ENCODE peak calls at places on chromosomes 12 and 14, in seven cellular contexts. S, C, D, Y, P, Z and B are unnamed samples.

GRCh38 chr12:57227315-57228115 is 2.0 kb upstream of the SHMT2 start:
- DNase-seq in S (no peak), C (no peak), D (no peak), Y (no peak), P (no peak), Z (no peak), B (no peak)

GRCh38 chr12:110917467-110917866 is 2.9 kb downstream of the MYL2 start:
- DNase-seq in S (no peak), C (no peak), D (peak), Y (no peak), P (no peak), Z (no peak), B (no peak)

GRCh38 chr14:51262868-51263267 is 22.8 kb downstream of the TMX1 start:
- DNase-seq in S (no peak), C (no peak), D (no peak), Y (no peak), P (no peak), Z (no peak), B (no peak)

GRCh38 chr12:49664591-49665146 is 41.3 kb downstream of the PRPF40B start:
- DNase-seq in S (no peak), C (no peak), D (no peak), Y (no peak), P (no peak), Z (no peak), B (no peak)

GRCh38 chr14:77988966-77989365 is 181.2 kb upstream of the NRXN3 start:
- DNase-seq in S (no peak), C (no peak), D (peak), Y (no peak), P (no peak), Z (no peak), B (peak)

GRCh38 chr14:91159906-91160305 is 46.0 kb downstream of the DGLUCY start:
- DNase-seq in S (no peak), C (no peak), D (no peak), Y (no peak), P (no peak), Z (no peak), B (no peak)

GRCh38 chr12:105562727-105563072 is 232.2 kb downstream of the C12orf75 start:
- DNase-seq in S (no peak), C (no peak), D (peak), Y (no peak), P (no peak), Z (no peak), B (no peak)

GRCh38 chr14:100149789-100150611 is 9.4 kb downstream of the DEGS2 start:
- DNase-seq in S (no peak), C (no peak), D (no peak), Y (peak), P (no peak), Z (peak), B (no peak)

GRCh38 chr12:47604474-47604873 is 101.4 kb downstream of the RPAP3 start:
- DNase-seq in S (no peak), C (no peak), D (no peak), Y (no peak), P (no peak), Z (no peak), B (no peak)

GRCh38 chr12:131734336-131735152 is 23.7 kb downstream of the SFSWAP start:
- DNase-seq in S (no peak), C (no peak), D (no peak), Y (no peak), P (peak), Z (peak), B (no peak)

GRCh38 chr12:6536894-6537579 is 2.7 kb downstream of the GAPDH start:
- DNase-seq in S (no peak), C (no peak), D (peak), Y (no peak), P (no peak), Z (no peak), B (no peak)

GRCh38 chr14:72755766-72756165 is 138.1 kb downstream of the DPF3 start:
- DNase-seq in S (no peak), C (no peak), D (no peak), Y (peak), P (no peak), Z (no peak), B (no peak)

GRCh38 chr12:112149596-112149995 is 24.2 kb downstream of the TRAFD1 start:
- DNase-seq in S (no peak), C (no peak), D (no peak), Y (peak), P (no peak), Z (peak), B (no peak)

GRCh38 chr14:99779751-99780150 is 13.5 kb upstream of the EML1 start:
- DNase-seq in S (no peak), C (no peak), D (peak), Y (no peak), P (no peak), Z (no peak), B (no peak)

GRCh38 chr14:58430156-58430555 is 2.6 kb downstream of the KIAA0586 start:
- DNase-seq in S (no peak), C (no peak), D (no peak), Y (no peak), P (no peak), Z (no peak), B (no peak)

GRCh38 chr14:54787263-54787662 is 115.4 kb downstream of the GCH1 start:
- DNase-seq in S (no peak), C (no peak), D (no peak), Y (no peak), P (no peak), Z (no peak), B (no peak)

GRCh38 chr12:123621101-123621500 is 12.4 kb downstream of the EIF2B1 start:
- DNase-seq in S (no peak), C (no peak), D (no peak), Y (no peak), P (no peak), Z (no peak), B (no peak)

GRCh38 chr14:79404874-79405273 is 806.4 kb downstream of the DIO2 start:
- DNase-seq in S (no peak), C (no peak), D (no peak), Y (no peak), P (no peak), Z (no peak), B (no peak)

GRCh38 chr12:43776498-43776897 is 17.7 kb downstream of the IRAK4 start:
- DNase-seq in S (no peak), C (no peak), D (peak), Y (no peak), P (no peak), Z (no peak), B (no peak)

GRCh38 chr12:124909831-124910560 is 4.5 kb downstream of the UBC start:
- DNase-seq in S (no peak), C (no peak), D (peak), Y (no peak), P (no peak), Z (no peak), B (no peak)

GRCh38 chr14:100838493-100839440 is 12.8 kb downstream of the MEG3 start:
- DNase-seq in S (no peak), C (peak), D (no peak), Y (no peak), P (no peak), Z (no peak), B (no peak)

GRCh38 chr12:94644622-94645021 is 5.7 kb downstream of the TMCC3 start:
- DNase-seq in S (no peak), C (no peak), D (no peak), Y (no peak), P (no peak), Z (no peak), B (peak)

GRCh38 chr12:58081488-58081887 is 140.1 kb downstream of the ATP23 start:
- DNase-seq in S (no peak), C (no peak), D (no peak), Y (no peak), P (no peak), Z (no peak), B (no peak)

GRCh38 chr12:128823216-128823915 is 392 bp downstream of the SLC15A4 start:
- DNase-seq in S (no peak), C (no peak), D (no peak), Y (peak), P (no peak), Z (peak), B (no peak)

GRCh38 chr12:9064201-9064814 is 51.4 kb downstream of the A2M start:
- DNase-seq in S (peak), C (peak), D (peak), Y (peak), P (peak), Z (peak), B (peak)

GRCh38 chr14:90114554-90114953 is 52.8 kb downstream of the KCNK13 start:
- DNase-seq in S (no peak), C (no peak), D (peak), Y (no peak), P (no peak), Z (no peak), B (no peak)

GRCh38 chr12:95838125-95838524 is 20.6 kb upstream of the SNRPF start:
- DNase-seq in S (no peak), C (no peak), D (peak), Y (peak), P (no peak), Z (no peak), B (no peak)

GRCh38 chr14:31207287-31207745 is 277 bp downstream of the HECTD1 start:
- DNase-seq in S (no peak), C (no peak), D (no peak), Y (no peak), P (peak), Z (no peak), B (peak)

GRCh38 chr14:70827366-70828151 is 18.2 kb upstream of the MAP3K9 start:
- DNase-seq in S (no peak), C (no peak), D (no peak), Y (no peak), P (no peak), Z (no peak), B (no peak)

GRCh38 chr12:9214536-9214935 is 6.3 kb upstream of the PZP start:
- DNase-seq in S (no peak), C (no peak), D (no peak), Y (no peak), P (no peak), Z (no peak), B (no peak)

GRCh38 chr12:114408415-114408814 is 2.5 kb upstream of the TBX5 start:
- DNase-seq in S (no peak), C (no peak), D (no peak), Y (no peak), P (no peak), Z (no peak), B (no peak)
- H3K4me3 ChIP-seq in S (no peak), C (no peak), D (no peak), Y (peak), P (peak), Z (peak), B (no peak)

DNA sequence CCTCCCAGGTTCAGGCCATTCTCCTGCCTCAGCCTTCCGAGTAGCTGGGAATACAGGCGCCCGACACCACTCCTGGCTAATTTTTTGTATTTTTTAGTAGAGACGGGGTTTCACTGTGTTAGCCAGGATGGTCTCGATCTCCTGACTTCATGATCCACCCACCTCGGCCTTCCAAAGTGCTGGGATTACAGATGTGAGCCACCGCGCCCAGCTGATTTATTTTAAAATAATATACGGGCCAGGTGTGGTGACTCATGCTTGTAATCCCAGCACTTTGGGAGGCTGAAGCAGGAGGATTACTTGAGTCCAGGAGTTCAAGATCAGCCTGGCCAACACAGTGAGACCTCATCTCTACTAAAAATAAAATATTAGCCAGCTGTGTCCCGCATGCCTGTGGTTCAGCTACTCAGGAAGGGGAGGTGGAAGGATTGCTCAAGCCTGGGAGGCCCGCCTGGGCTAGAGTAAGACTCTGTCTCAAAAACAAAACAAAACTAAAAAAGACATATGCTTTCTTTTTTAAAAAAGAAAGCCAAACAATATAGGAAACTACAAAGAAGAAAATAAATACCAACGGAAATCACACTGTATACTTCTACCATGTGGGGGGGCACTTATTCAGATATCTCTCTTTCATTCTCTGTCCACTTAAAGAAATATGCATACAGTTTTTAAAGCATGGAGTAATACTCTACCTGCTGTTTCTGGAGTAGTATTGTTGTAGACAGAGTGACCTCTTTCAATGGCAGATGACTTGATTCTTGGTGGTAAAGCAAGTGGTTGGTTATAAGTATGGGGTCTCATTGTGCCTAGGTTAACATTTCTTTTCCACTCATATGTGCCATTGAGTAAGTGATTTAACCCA is 930 bp upstream of the MIA2 start:
- DNase-seq in S (no peak), C (no peak), D (peak), Y (no peak), P (no peak), Z (no peak), B (no peak)
- H3K4me3 ChIP-seq in S (no peak), C (no peak), D (no peak), Y (no peak), P (no peak), Z (no peak), B (no peak)

GRCh38 chr12:3898751-3899150 is 25.6 kb upstream of the PARP11 start:
- DNase-seq in S (no peak), C (no peak), D (no peak), Y (no peak), P (no peak), Z (no peak), B (no peak)

GRCh38 chr12:3892631-3893030 is 19.4 kb upstream of the PARP11 start:
- DNase-seq in S (no peak), C (no peak), D (no peak), Y (no peak), P (no peak), Z (no peak), B (no peak)

GRCh38 chr12:3901116-3901515 is 27.9 kb upstream of the PARP11 start:
- DNase-seq in S (no peak), C (no peak), D (no peak), Y (no peak), P (no peak), Z (no peak), B (no peak)

GRCh38 chr12:3896851-3897351 is 23.7 kb upstream of the PARP11 start:
- DNase-seq in S (no peak), C (no peak), D (no peak), Y (no peak), P (no peak), Z (peak), B (peak)

GRCh38 chr12:3897400-3897910 is 24.3 kb upstream of the PARP11 start:
- DNase-seq in S (no peak), C (no peak), D (no peak), Y (no peak), P (no peak), Z (no peak), B (no peak)
- H3K4me3 ChIP-seq in S (peak), C (no peak), D (no peak), Y (no peak), P (no peak), Z (no peak), B (no peak)

GRCh38 chr14:61439779-61440418 is 118.5 kb downstream of the PRKCH start:
- DNase-seq in S (no peak), C (no peak), D (no peak), Y (no peak), P (no peak), Z (no peak), B (no peak)
- H3K4me3 ChIP-seq in S (peak), C (no peak), D (no peak), Y (no peak), P (no peak), Z (no peak), B (no peak)

GRCh38 chr14:28784262-28785021 is 17.9 kb downstream of the FOXG1 start:
- DNase-seq in S (no peak), C (no peak), D (no peak), Y (no peak), P (no peak), Z (no peak), B (no peak)
- H3K4me3 ChIP-seq in S (no peak), C (no peak), D (no peak), Y (no peak), P (no peak), Z (peak), B (peak)

GRCh38 chr14:49583629-49584028 is 2.6 kb downstream of the RPS29 start:
- DNase-seq in S (no peak), C (no peak), D (no peak), Y (no peak), P (no peak), Z (no peak), B (no peak)
- H3K4me3 ChIP-seq in S (peak), C (no peak), D (peak), Y (no peak), P (no peak), Z (no peak), B (no peak)

GRCh38 chr14:92945959-92946846 is 23.3 kb downstream of the CHGA start:
- DNase-seq in S (no peak), C (no peak), D (peak), Y (peak), P (peak), Z (peak), B (peak)
- H3K4me3 ChIP-seq in S (no peak), C (no peak), D (no peak), Y (no peak), P (no peak), Z (no peak), B (no peak)

GRCh38 chr12:54010053-54010971 is 1.5 kb downstream of the HOXC8 start:
- DNase-seq in S (no peak), C (no peak), D (no peak), Y (no peak), P (no peak), Z (no peak), B (no peak)
- H3K4me3 ChIP-seq in S (no peak), C (no peak), D (peak), Y (no peak), P (peak), Z (no peak), B (peak)

DNA sequence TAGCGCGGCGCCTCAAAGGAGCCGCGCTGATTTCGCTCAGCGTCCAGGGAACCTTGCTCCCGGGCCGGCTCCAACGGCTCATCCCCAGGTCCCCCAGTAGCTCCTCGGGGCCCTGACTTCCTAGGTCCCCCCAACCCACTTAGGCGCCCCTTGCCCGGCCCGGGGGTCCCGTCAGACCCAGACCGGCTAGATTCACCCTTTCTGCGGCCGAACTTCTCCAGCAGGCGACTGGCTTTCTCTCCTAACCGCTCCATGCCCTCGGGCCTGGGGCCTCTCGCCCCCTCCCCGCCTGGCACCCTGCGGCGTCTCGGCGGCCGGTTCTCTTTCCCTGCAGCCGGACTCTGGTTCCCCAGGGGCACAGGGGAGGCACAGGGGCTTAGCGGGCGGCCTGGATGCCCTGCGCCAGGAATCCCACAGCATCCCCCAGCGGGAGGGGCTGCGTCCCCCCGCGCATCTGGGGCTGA is 306 bp downstream of the AJUBA start:
- DNase-seq in S (no peak), C (no peak), D (peak), Y (no peak), P (no peak), Z (no peak), B (no peak)
- H3K4me3 ChIP-seq in S (peak), C (peak), D (peak), Y (peak), P (peak), Z (peak), B (peak)